ENCODE peak calls at places on chromosome 11, in ten cellular contexts. W is iPS-NIHi11; Y is mammary epithelial cell; O is AG10803; U is DMS53; E is activated CD4-positive, CD25-positive, alpha-beta regulatory T cell; J is amniotic stem cell; L is stimulated activated naive CD8-positive, alpha-beta T cell treated with anti-CD3 and anti-CD28 coated beads, Interleukin-15, amount 100 ng/mL, for 72 hours; M is activated T-helper 9 cell treated with anti-CD3 and anti-CD28 coated beads, Interleukin-2, amount 50 U/mL, for 16 hours; K is C1 segment of cervical spinal cord. I is an unnamed sample.

GRCh38 chr11:124276081-124276480 is 19.9 kb downstream of the OR8G5 start:
- DNase-seq in O (peak; percentile 1), M (no peak), J (no peak), K (no peak), Y (peak; percentile 64), U (no peak), L (no peak), W (no peak), E (no peak), I (no peak)

GRCh38 chr11:35905901-35906661 is 37.8 kb upstream of the LDLRAD3 start:
- DNase-seq in Y (no peak), O (no peak), L (no peak), M (no peak), U (no peak), K (no peak), E (no peak), J (no peak), W (no peak), I (no peak)

GRCh38 chr11:86116386-86116726 is 47.5 kb upstream of the PICALM start:
- DNase-seq in Y (peak; percentile 94), K (no peak), J (no peak), O (peak; percentile 70), W (no peak), L (peak; percentile 34), E (peak; percentile 7), U (peak; percentile 50), M (peak; percentile 14), I (no peak)

GRCh38 chr11:65947133-65947532 is 1.9 kb downstream of the TSGA10IP start:
- DNase-seq in M (no peak), W (peak; percentile 42), K (no peak), O (no peak), Y (no peak), U (no peak), L (no peak), J (no peak), E (no peak), I (no peak)

GRCh38 chr11:73308963-73309960 is 1.2 kb downstream of the ARHGEF17 start:
- DNase-seq in K (peak; percentile 27), E (no peak), Y (peak; percentile 95), O (peak; percentile 98), L (peak; percentile 19), U (peak; percentile 89), M (no peak), J (peak; percentile 97), W (peak; percentile 90), I (no peak)

GRCh38 chr11:119416606-119417580 is 6.1 kb downstream of the THY1 start:
- DNase-seq in O (peak; percentile 85), U (no peak), M (no peak), L (no peak), J (peak; percentile 26), Y (peak; percentile 44), E (no peak), K (no peak), W (no peak), I (no peak)

GRCh38 chr11:6297831-6298230 is 22.5 kb downstream of the CAVIN3 start:
- DNase-seq in K (no peak), U (peak; percentile 51), J (no peak), W (no peak), O (no peak), M (no peak), E (no peak), Y (no peak), L (no peak), I (no peak)

GRCh38 chr11:57116654-57117053 is 65.1 kb upstream of the LRRC55 start:
- DNase-seq in J (no peak), M (no peak), Y (peak; percentile 66), L (peak; percentile 3), E (no peak), U (peak; percentile 63), O (peak; percentile 55), W (peak; percentile 66), K (no peak), I (no peak)

GRCh38 chr11:57901756-57902155 is 121.9 kb upstream of the OR9Q1 start:
- DNase-seq in W (no peak), O (no peak), K (no peak), L (no peak), Y (peak; percentile 98), J (no peak), M (no peak), E (no peak), U (no peak), I (no peak)

GRCh38 chr11:58193403-58193802 is 4.5 kb downstream of the OR9Q2 start:
- DNase-seq in L (no peak), W (no peak), E (no peak), O (no peak), K (no peak), J (no peak), U (no peak), Y (no peak), M (no peak), I (no peak)

GRCh38 chr11:3674189-3674588 is 3.0 kb upstream of the CHRNA10 start:
- DNase-seq in W (no peak), E (no peak), M (no peak), L (no peak), U (no peak), K (no peak), J (no peak), O (peak; percentile 11), Y (peak; percentile 93), I (no peak)

GRCh38 chr11:70532066-70532440 is 133.7 kb downstream of the CTTN start:
- DNase-seq in Y (no peak), L (no peak), M (no peak), W (no peak), E (no peak), J (no peak), U (no peak), O (no peak), K (no peak), I (no peak)

GRCh38 chr11:13140028-13140870 is 131.1 kb downstream of the RASSF10 start:
- DNase-seq in E (no peak), U (peak; percentile 99), L (no peak), J (no peak), Y (peak; percentile 74), O (peak; percentile 64), M (no peak), W (no peak), K (no peak), I (no peak)

GRCh38 chr11:120139316-120140069 is 1.6 kb upstream of the TRIM29 start:
- DNase-seq in W (peak; percentile 29), K (no peak), E (no peak), Y (no peak), J (no peak), M (no peak), O (no peak), L (no peak), U (peak; percentile 65), I (no peak)

GRCh38 chr11:12272821-12273617 is 104.4 kb upstream of the PARVA start:
- DNase-seq in L (no peak), Y (no peak), E (no peak), O (peak; percentile 60), M (no peak), J (no peak), U (no peak), K (no peak), W (no peak), I (no peak)

GRCh38 chr11:8403310-8403709 is 139.6 kb upstream of the LMO1 start:
- DNase-seq in W (no peak), J (no peak), K (no peak), L (no peak), U (no peak), M (no peak), Y (no peak), E (no peak), O (peak; percentile 1), I (no peak)

GRCh38 chr11:87036756-87037449 is 831 bp upstream of the TMEM135 start:
- DNase-seq in M (no peak), U (peak; percentile 91), K (peak; percentile 67), L (no peak), Y (no peak), W (peak; percentile 17), O (no peak), J (no peak), E (no peak), I (no peak)

GRCh38 chr11:46947399-46948077 is 11.0 kb downstream of the CSTPP1 start:
- DNase-seq in Y (no peak), U (peak; percentile 58), L (no peak), W (no peak), K (no peak), E (no peak), J (no peak), M (no peak), O (no peak), I (no peak)

GRCh38 chr11:70046089-70046488 is 32.0 kb upstream of the ANO1 start:
- DNase-seq in O (no peak), Y (no peak), U (no peak), K (no peak), E (no peak), J (no peak), W (no peak), M (no peak), L (no peak), I (no peak)

GRCh38 chr11:27330633-27331270 is 32.3 kb downstream of the CCDC34 start:
- DNase-seq in U (no peak), M (no peak), Y (no peak), K (no peak), O (no peak), E (no peak), L (no peak), J (no peak), W (no peak), I (no peak)

GRCh38 chr11:114166897-114167323 is 107.4 kb downstream of the ZBTB16 start:
- DNase-seq in M (no peak), O (peak; percentile 91), K (no peak), W (no peak), J (peak; percentile 53), L (no peak), Y (peak; percentile 83), E (no peak), U (peak; percentile 13), I (no peak)

GRCh38 chr11:114076974-114077373 is 17.5 kb downstream of the ZBTB16 start:
- DNase-seq in K (no peak), L (no peak), U (peak; percentile 71), J (no peak), E (no peak), O (peak; percentile 38), W (no peak), M (no peak), Y (no peak), I (no peak)

GRCh38 chr11:27409742-27410141 is 46.7 kb upstream of the CCDC34 start:
- DNase-seq in L (no peak), M (no peak), J (no peak), U (no peak), Y (no peak), O (no peak), E (no peak), K (no peak), W (no peak), I (no peak)

GRCh38 chr11:79087238-79087956 is 353.4 kb downstream of the TENM4 start:
- DNase-seq in O (peak; percentile 85), U (no peak), M (no peak), J (no peak), Y (no peak), E (no peak), K (no peak), W (peak; percentile 35), L (no peak), I (no peak)

GRCh38 chr11:121415861-121416260 is 36.3 kb upstream of the SORL1 start:
- DNase-seq in L (no peak), M (no peak), U (no peak), E (no peak), K (no peak), J (no peak), Y (peak; percentile 44), O (no peak), W (no peak), I (no peak)

GRCh38 chr11:68330700-68331337 is 18.4 kb downstream of the LRP5 start:
- DNase-seq in J (no peak), M (no peak), U (no peak), Y (no peak), W (no peak), O (no peak), E (no peak), L (no peak), K (no peak), I (no peak)

GRCh38 chr11:2612884-2613571 is 86.8 kb downstream of the KCNQ1OT1 start:
- DNase-seq in J (no peak), L (no peak), E (no peak), Y (no peak), K (no peak), M (no peak), U (peak; percentile 86), O (no peak), W (no peak), I (no peak)

GRCh38 chr11:78350101-78350645 is 67.4 kb downstream of the GAB2 start:
- DNase-seq in K (peak; percentile 31), U (peak; percentile 58), M (no peak), L (no peak), O (peak; percentile 49), Y (no peak), E (no peak), J (no peak), W (peak; percentile 21), I (no peak)

I was measured in T-cell.